ENCODE peak calls at places on chromosomes 5 and 9, in ten cellular contexts. One of them, this sample, is unnamed. For H3K4me1 and H3K36me3, the result is how much of the 10 kb centered on the place peaks cover.

GRCh38 chr9:118643118-118643517 is 726.1 kb downstream of the BRINP1 start:
- DNase-seq in PC-9: peak
- DNase-seq in lung: peak
- DNase-seq in heart left ventricle: no peak
- DNase-seq in endodermal cell: peak
- DNase-seq in stomach: no peak
- DNase-seq in heart right ventricle: no peak
- DNase-seq in neuronal stem cell: peak
- DNase-seq in gastrocnemius medialis: no peak
- DNase-seq in upper lobe of right lung: peak
- DNase-seq in this sample: no peak

GRCh38 chr5:138706655-138707480 is 46.4 kb upstream of the CTNNA1 start:
- DNase-seq in PC-9: no peak
- DNase-seq in lung: no peak
- DNase-seq in heart left ventricle: peak
- DNase-seq in endodermal cell: peak
- DNase-seq in stomach: no peak
- DNase-seq in heart right ventricle: no peak
- DNase-seq in neuronal stem cell: no peak
- DNase-seq in gastrocnemius medialis: no peak
- DNase-seq in upper lobe of right lung: no peak
- DNase-seq in this sample: peak

GRCh38 chr9:95024097-95024671 is 293.3 kb downstream of the FANCC start:
- DNase-seq in PC-9: no peak
- DNase-seq in lung: no peak
- DNase-seq in heart left ventricle: peak
- DNase-seq in endodermal cell: peak
- DNase-seq in stomach: peak
- DNase-seq in heart right ventricle: peak
- DNase-seq in neuronal stem cell: no peak
- DNase-seq in gastrocnemius medialis: peak
- DNase-seq in upper lobe of right lung: no peak
- DNase-seq in this sample: peak

GRCh38 chr5:1011226-1011631 is 2.6 kb downstream of the NKD2 start:
- DNase-seq in PC-9: no peak
- DNase-seq in lung: no peak
- DNase-seq in heart left ventricle: peak
- DNase-seq in endodermal cell: peak
- DNase-seq in stomach: peak
- DNase-seq in heart right ventricle: peak
- DNase-seq in neuronal stem cell: no peak
- DNase-seq in gastrocnemius medialis: no peak
- DNase-seq in upper lobe of right lung: peak
- DNase-seq in this sample: peak

GRCh38 chr9:81108391-81108790 is 581.0 kb downstream of the TLE1 start:
- DNase-seq in PC-9: peak
- DNase-seq in lung: no peak
- DNase-seq in heart left ventricle: no peak
- DNase-seq in endodermal cell: no peak
- DNase-seq in stomach: no peak
- DNase-seq in heart right ventricle: no peak
- DNase-seq in neuronal stem cell: no peak
- DNase-seq in gastrocnemius medialis: no peak
- DNase-seq in upper lobe of right lung: no peak
- DNase-seq in this sample: no peak

GRCh38 chr5:132215329-132215728 is 12.3 kb downstream of the P4HA2 start:
- DNase-seq in PC-9: peak
- DNase-seq in lung: peak
- DNase-seq in heart left ventricle: peak
- DNase-seq in endodermal cell: no peak
- DNase-seq in stomach: peak
- DNase-seq in heart right ventricle: peak
- DNase-seq in neuronal stem cell: no peak
- DNase-seq in gastrocnemius medialis: peak
- DNase-seq in upper lobe of right lung: peak
- DNase-seq in this sample: peak

GRCh38 chr5:141747152-141747640 is 65.2 kb upstream of the ARAP3 start:
- DNase-seq in PC-9: no peak
- DNase-seq in lung: peak
- DNase-seq in heart left ventricle: peak
- DNase-seq in endodermal cell: peak
- DNase-seq in stomach: peak
- DNase-seq in heart right ventricle: peak
- DNase-seq in neuronal stem cell: peak
- DNase-seq in gastrocnemius medialis: peak
- DNase-seq in upper lobe of right lung: peak
- DNase-seq in this sample: peak

GRCh38 chr5:30099634-30100033 is 1093.9 kb upstream of the CDH6 start:
- DNase-seq in PC-9: peak
- DNase-seq in lung: no peak
- DNase-seq in heart left ventricle: no peak
- DNase-seq in endodermal cell: no peak
- DNase-seq in stomach: no peak
- DNase-seq in heart right ventricle: no peak
- DNase-seq in neuronal stem cell: no peak
- DNase-seq in gastrocnemius medialis: no peak
- DNase-seq in upper lobe of right lung: no peak
- DNase-seq in this sample: no peak

GRCh38 chr5:149633671-149634350 is 52.5 kb downstream of the ARHGEF37 start:
- DNase-seq in PC-9: no peak
- DNase-seq in lung: no peak
- DNase-seq in heart left ventricle: no peak
- DNase-seq in endodermal cell: no peak
- DNase-seq in stomach: no peak
- DNase-seq in heart right ventricle: no peak
- DNase-seq in neuronal stem cell: no peak
- DNase-seq in gastrocnemius medialis: no peak
- DNase-seq in upper lobe of right lung: no peak
- DNase-seq in this sample: no peak

GRCh38 chr5:43063731-43064171 is 23.6 kb upstream of the ANXA2R start:
- DNase-seq in PC-9: peak
- DNase-seq in lung: no peak
- DNase-seq in heart left ventricle: no peak
- DNase-seq in endodermal cell: peak
- DNase-seq in stomach: no peak
- DNase-seq in heart right ventricle: no peak
- DNase-seq in neuronal stem cell: no peak
- DNase-seq in gastrocnemius medialis: no peak
- DNase-seq in upper lobe of right lung: no peak
- DNase-seq in this sample: peak

GRCh38 chr5:62920856-62921255 is 342.2 kb downstream of the LRRC70 start:
- DNase-seq in PC-9: no peak
- DNase-seq in lung: no peak
- DNase-seq in heart left ventricle: no peak
- DNase-seq in endodermal cell: no peak
- DNase-seq in stomach: no peak
- DNase-seq in heart right ventricle: no peak
- DNase-seq in neuronal stem cell: no peak
- DNase-seq in gastrocnemius medialis: no peak
- DNase-seq in upper lobe of right lung: no peak
- DNase-seq in this sample: no peak

GRCh38 chr5:38673671-38674071 is 117.2 kb upstream of the LIFR start:
- DNase-seq in PC-9: no peak
- DNase-seq in lung: no peak
- DNase-seq in heart left ventricle: no peak
- DNase-seq in endodermal cell: peak
- DNase-seq in stomach: no peak
- DNase-seq in heart right ventricle: no peak
- DNase-seq in neuronal stem cell: no peak
- DNase-seq in gastrocnemius medialis: no peak
- DNase-seq in upper lobe of right lung: no peak
- DNase-seq in this sample: no peak
- H3K4me1 ChIP-seq in PC-9: under half
- H3K4me1 ChIP-seq in lung: under half
- H3K4me1 ChIP-seq in heart left ventricle: under half
- H3K4me1 ChIP-seq in endodermal cell: under half
- H3K4me1 ChIP-seq in stomach: under half
- H3K4me1 ChIP-seq in heart right ventricle: under half
- H3K4me1 ChIP-seq in neuronal stem cell: under half
- H3K4me1 ChIP-seq in gastrocnemius medialis: under half
- H3K4me1 ChIP-seq in upper lobe of right lung: under half
- H3K4me1 ChIP-seq in this sample: under half

GRCh38 chr9:128473104-128473503 is 17.3 kb downstream of the ODF2 start:
- DNase-seq in PC-9: no peak
- DNase-seq in lung: no peak
- DNase-seq in heart left ventricle: no peak
- DNase-seq in endodermal cell: no peak
- DNase-seq in stomach: no peak
- DNase-seq in heart right ventricle: no peak
- DNase-seq in neuronal stem cell: no peak
- DNase-seq in gastrocnemius medialis: no peak
- DNase-seq in upper lobe of right lung: no peak
- DNase-seq in this sample: no peak

GRCh38 chr9:128481561-128481960 is 23.0 kb upstream of the GLE1 start:
- DNase-seq in PC-9: no peak
- DNase-seq in lung: no peak
- DNase-seq in heart left ventricle: no peak
- DNase-seq in endodermal cell: no peak
- DNase-seq in stomach: no peak
- DNase-seq in heart right ventricle: no peak
- DNase-seq in neuronal stem cell: no peak
- DNase-seq in gastrocnemius medialis: no peak
- DNase-seq in upper lobe of right lung: no peak
- DNase-seq in this sample: no peak

GRCh38 chr9:128470560-128470959 is 14.8 kb downstream of the ODF2 start:
- DNase-seq in PC-9: no peak
- DNase-seq in lung: no peak
- DNase-seq in heart left ventricle: no peak
- DNase-seq in endodermal cell: no peak
- DNase-seq in stomach: no peak
- DNase-seq in heart right ventricle: no peak
- DNase-seq in neuronal stem cell: no peak
- DNase-seq in gastrocnemius medialis: no peak
- DNase-seq in upper lobe of right lung: no peak
- DNase-seq in this sample: no peak

GRCh38 chr9:128479262-128479661 is 23.5 kb downstream of the ODF2 start:
- DNase-seq in PC-9: no peak
- DNase-seq in lung: no peak
- DNase-seq in heart left ventricle: no peak
- DNase-seq in endodermal cell: peak
- DNase-seq in stomach: no peak
- DNase-seq in heart right ventricle: no peak
- DNase-seq in neuronal stem cell: no peak
- DNase-seq in gastrocnemius medialis: no peak
- DNase-seq in upper lobe of right lung: no peak
- DNase-seq in this sample: no peak

GRCh38 chr9:128475867-128476266 is 20.1 kb downstream of the ODF2 start:
- DNase-seq in PC-9: no peak
- DNase-seq in lung: no peak
- DNase-seq in heart left ventricle: no peak
- DNase-seq in endodermal cell: no peak
- DNase-seq in stomach: no peak
- DNase-seq in heart right ventricle: no peak
- DNase-seq in neuronal stem cell: no peak
- DNase-seq in gastrocnemius medialis: no peak
- DNase-seq in upper lobe of right lung: no peak
- DNase-seq in this sample: no peak
- H3K36me3 ChIP-seq in PC-9: under half
- H3K36me3 ChIP-seq in lung: under half
- H3K36me3 ChIP-seq in heart left ventricle: half or more
- H3K36me3 ChIP-seq in endodermal cell: under half
- H3K36me3 ChIP-seq in stomach: half or more
- H3K36me3 ChIP-seq in heart right ventricle: half or more
- H3K36me3 ChIP-seq in neuronal stem cell: half or more
- H3K36me3 ChIP-seq in gastrocnemius medialis: under half
- H3K36me3 ChIP-seq in upper lobe of right lung: under half
- H3K36me3 ChIP-seq in this sample: under half

GRCh38 chr5:110054240-110054639 is 364.5 kb downstream of the MAN2A1 start:
- DNase-seq in PC-9: no peak
- DNase-seq in lung: no peak
- DNase-seq in heart left ventricle: no peak
- DNase-seq in endodermal cell: no peak
- DNase-seq in stomach: peak
- DNase-seq in heart right ventricle: no peak
- DNase-seq in neuronal stem cell: no peak
- DNase-seq in gastrocnemius medialis: no peak
- DNase-seq in upper lobe of right lung: no peak
- DNase-seq in this sample: no peak

GRCh38 chr5:110050640-110051345 is 361.1 kb downstream of the MAN2A1 start:
- DNase-seq in PC-9: no peak
- DNase-seq in lung: no peak
- DNase-seq in heart left ventricle: no peak
- DNase-seq in endodermal cell: no peak
- DNase-seq in stomach: no peak
- DNase-seq in heart right ventricle: no peak
- DNase-seq in neuronal stem cell: no peak
- DNase-seq in gastrocnemius medialis: no peak
- DNase-seq in upper lobe of right lung: no peak
- DNase-seq in this sample: no peak

GRCh38 chr5:110053824-110054223 is 364.1 kb downstream of the MAN2A1 start:
- DNase-seq in PC-9: no peak
- DNase-seq in lung: no peak
- DNase-seq in heart left ventricle: no peak
- DNase-seq in endodermal cell: no peak
- DNase-seq in stomach: no peak
- DNase-seq in heart right ventricle: no peak
- DNase-seq in neuronal stem cell: no peak
- DNase-seq in gastrocnemius medialis: no peak
- DNase-seq in upper lobe of right lung: no peak
- DNase-seq in this sample: no peak

GRCh38 chr5:110055301-110055700 is 365.6 kb downstream of the MAN2A1 start:
- DNase-seq in PC-9: no peak
- DNase-seq in lung: no peak
- DNase-seq in heart left ventricle: no peak
- DNase-seq in endodermal cell: no peak
- DNase-seq in stomach: no peak
- DNase-seq in heart right ventricle: no peak
- DNase-seq in neuronal stem cell: no peak
- DNase-seq in gastrocnemius medialis: no peak
- DNase-seq in upper lobe of right lung: no peak
- DNase-seq in this sample: no peak

GRCh38 chr5:110053205-110053604 is 363.5 kb downstream of the MAN2A1 start:
- DNase-seq in PC-9: no peak
- DNase-seq in lung: no peak
- DNase-seq in heart left ventricle: no peak
- DNase-seq in endodermal cell: no peak
- DNase-seq in stomach: no peak
- DNase-seq in heart right ventricle: no peak
- DNase-seq in neuronal stem cell: no peak
- DNase-seq in gastrocnemius medialis: no peak
- DNase-seq in upper lobe of right lung: no peak
- DNase-seq in this sample: no peak
- H3K4me1 ChIP-seq in PC-9: under half
- H3K4me1 ChIP-seq in lung: under half
- H3K4me1 ChIP-seq in heart left ventricle: under half
- H3K4me1 ChIP-seq in endodermal cell: under half
- H3K4me1 ChIP-seq in stomach: under half
- H3K4me1 ChIP-seq in heart right ventricle: under half
- H3K4me1 ChIP-seq in neuronal stem cell: under half
- H3K4me1 ChIP-seq in gastrocnemius medialis: under half
- H3K4me1 ChIP-seq in upper lobe of right lung: under half
- H3K4me1 ChIP-seq in this sample: under half

DNA sequence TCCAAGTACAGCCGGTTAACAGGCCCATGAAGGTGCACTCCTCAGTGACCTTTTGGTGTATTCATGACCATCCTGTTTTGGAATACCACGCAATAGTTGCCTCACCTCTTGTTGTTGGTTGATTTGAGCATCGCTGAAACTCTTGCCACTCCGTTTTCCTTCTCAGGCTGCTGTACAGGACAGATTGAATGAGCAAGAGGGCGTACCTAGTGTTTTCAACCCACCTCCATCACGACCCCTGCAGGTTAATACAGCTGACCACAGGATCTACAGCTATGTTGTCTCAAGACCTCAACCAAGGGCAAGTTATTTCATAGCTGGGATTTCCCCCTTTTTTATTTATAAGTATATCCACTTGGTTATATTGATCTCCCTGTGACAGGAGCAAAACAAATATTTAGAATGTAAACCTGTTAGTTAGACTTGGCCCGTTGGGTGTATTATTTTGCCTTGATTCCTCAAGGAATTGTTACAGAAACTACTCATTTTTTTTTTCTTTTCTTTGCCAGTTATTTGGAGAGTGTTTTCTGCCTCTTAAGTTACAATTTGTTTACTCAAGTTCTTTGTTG is 38.1 kb downstream of the FAF2 start:
- DNase-seq in PC-9: no peak
- DNase-seq in lung: no peak
- DNase-seq in heart left ventricle: no peak
- DNase-seq in endodermal cell: no peak
- DNase-seq in stomach: no peak
- DNase-seq in heart right ventricle: no peak
- DNase-seq in neuronal stem cell: no peak
- DNase-seq in gastrocnemius medialis: no peak
- DNase-seq in upper lobe of right lung: no peak
- DNase-seq in this sample: no peak
- H3K36me3 ChIP-seq in PC-9: under half
- H3K36me3 ChIP-seq in lung: under half
- H3K36me3 ChIP-seq in heart left ventricle: under half
- H3K36me3 ChIP-seq in endodermal cell: half or more
- H3K36me3 ChIP-seq in stomach: half or more
- H3K36me3 ChIP-seq in heart right ventricle: half or more
- H3K36me3 ChIP-seq in neuronal stem cell: half or more
- H3K36me3 ChIP-seq in gastrocnemius medialis: under half
- H3K36me3 ChIP-seq in upper lobe of right lung: half or more
- H3K36me3 ChIP-seq in this sample: under half

This sample was measured in psoas muscle.